ENCODE peak calls at places on chromosomes 11 and 22, in four cellular contexts. C, F, Y and I are unnamed samples.

GRCh38 chr11:100546714-100547113 is 140.4 kb upstream of the ARHGAP42 start:
- DNase-seq in C (peak; percentile 28), F (peak; percentile 42), Y (no peak), I (no peak)

GRCh38 chr11:95711162-95711944 is 78.2 kb downstream of the FAM76B start:
- DNase-seq in C (peak; percentile 14), F (no peak), Y (no peak), I (peak; percentile 19)

GRCh38 chr22:32631507-32632245 is 157.1 kb downstream of the FBXO7 start:
- DNase-seq in C (no peak), F (no peak), Y (no peak), I (no peak)

GRCh38 chr11:33515347-33515746 is 185.3 kb downstream of the C11orf91 start:
- DNase-seq in C (peak; percentile 76), F (no peak), Y (no peak), I (peak; percentile 39)

GRCh38 chr11:20158597-20159257 is 1.5 kb downstream of the DBX1 start:
- DNase-seq in C (peak; percentile 50), F (peak; percentile 92), Y (no peak), I (peak; percentile 57)

GRCh38 chr11:48063424-48063978 is 83.1 kb downstream of the PTPRJ start:
- DNase-seq in C (peak; percentile 99), F (peak; percentile 12), Y (no peak), I (no peak)

GRCh38 chr11:45225277-45225676 is 60.9 kb downstream of the SYT13 start:
- DNase-seq in C (no peak), F (no peak), Y (no peak), I (no peak)

GRCh38 chr22:38018938-38019827 is 34.8 kb upstream of the SOX10 start:
- DNase-seq in C (no peak), F (no peak), Y (no peak), I (no peak)

GRCh38 chr11:103202048-103202651 is 92.9 kb downstream of the DYNC2H1 start:
- DNase-seq in C (peak; percentile 63), F (peak; percentile 52), Y (no peak), I (no peak)

GRCh38 chr22:49330421-49331222 is 497.1 kb downstream of the BRD1 start:
- DNase-seq in C (no peak), F (no peak), Y (peak; percentile 41), I (no peak)

GRCh38 chr11:68773521-68774187 is 22.3 kb upstream of the TESMIN start:
- DNase-seq in C (peak; percentile 85), F (no peak), Y (no peak), I (no peak)

GRCh38 chr22:35914665-35915476 is 113.8 kb downstream of the RBFOX2 start:
- DNase-seq in C (peak; percentile 91), F (peak; percentile 92), Y (no peak), I (no peak)

GRCh38 chr11:35084817-35085424 is 54.0 kb upstream of the CD44 start:
- DNase-seq in C (no peak), F (no peak), Y (no peak), I (no peak)

GRCh38 chr11:35083181-35084061 is 55.5 kb upstream of the CD44 start:
- DNase-seq in C (peak; percentile 98), F (no peak), Y (peak; percentile 70), I (peak; percentile 64)

GRCh38 chr11:35085766-35086165 is 53.2 kb upstream of the CD44 start:
- DNase-seq in C (no peak), F (no peak), Y (no peak), I (peak; percentile 34)

GRCh38 chr11:35079581-35079980 is 59.4 kb upstream of the CD44 start:
- DNase-seq in C (no peak), F (no peak), Y (no peak), I (no peak)

GRCh38 chr11:35082322-35083180 is 56.4 kb upstream of the CD44 start:
- DNase-seq in C (peak; percentile 83), F (peak; percentile 58), Y (peak; percentile 88), I (peak; percentile 46)
- H3K4me3 ChIP-seq in C (no peak overlapping the region), F (no peak overlapping the region), Y (peak overlapping the region; percentile 1), I (no peak overlapping the region)

GRCh38 chr11:126739499-126740145 is 260.9 kb downstream of the KIRREL3 start:
- DNase-seq in C (peak; percentile 38), F (no peak), Y (no peak), I (no peak)
- H3K27ac ChIP-seq in C (no peak overlapping the region), F (no peak overlapping the region), Y (no peak overlapping the region), I (no peak overlapping the region)

GRCh38 chr11:60701509-60701818 is 2.1 kb downstream of the MS4A8 start:
- DNase-seq in C (no peak), F (no peak), Y (no peak), I (no peak)
- TF ChIP-seq CTCF in C (no peak), F (no peak), Y (no peak), I (no peak)

GRCh38 chr11:85627998-85628770 is at the start of gene TMEM126B:
- DNase-seq in C (peak; percentile 94), F (peak; percentile 99), Y (peak; percentile 99), I (peak; percentile 97)

GRCh38 chr11:85626496-85626895 is 648 bp downstream of the DLG2 start:
- DNase-seq in C (no peak), F (peak; percentile 10), Y (no peak), I (no peak)

GRCh38 chr11:85628771-85629341 is 463 bp downstream of the TMEM126B start:
- DNase-seq in C (peak; percentile 8), F (no peak), Y (no peak), I (no peak)

GRCh38 chr11:85627332-85627997 is at the start of gene DLG2:
- DNase-seq in C (peak; percentile 44), F (peak; percentile 46), Y (no peak), I (peak; percentile 17)
- H3K4me3 ChIP-seq in C (peak within 1 kb of the TSS; percentile 74), F (peak within 1 kb of the TSS; percentile 65), Y (peak within 1 kb of the TSS; percentile 92), I (peak within 1 kb of the TSS; percentile 77)

DNA sequence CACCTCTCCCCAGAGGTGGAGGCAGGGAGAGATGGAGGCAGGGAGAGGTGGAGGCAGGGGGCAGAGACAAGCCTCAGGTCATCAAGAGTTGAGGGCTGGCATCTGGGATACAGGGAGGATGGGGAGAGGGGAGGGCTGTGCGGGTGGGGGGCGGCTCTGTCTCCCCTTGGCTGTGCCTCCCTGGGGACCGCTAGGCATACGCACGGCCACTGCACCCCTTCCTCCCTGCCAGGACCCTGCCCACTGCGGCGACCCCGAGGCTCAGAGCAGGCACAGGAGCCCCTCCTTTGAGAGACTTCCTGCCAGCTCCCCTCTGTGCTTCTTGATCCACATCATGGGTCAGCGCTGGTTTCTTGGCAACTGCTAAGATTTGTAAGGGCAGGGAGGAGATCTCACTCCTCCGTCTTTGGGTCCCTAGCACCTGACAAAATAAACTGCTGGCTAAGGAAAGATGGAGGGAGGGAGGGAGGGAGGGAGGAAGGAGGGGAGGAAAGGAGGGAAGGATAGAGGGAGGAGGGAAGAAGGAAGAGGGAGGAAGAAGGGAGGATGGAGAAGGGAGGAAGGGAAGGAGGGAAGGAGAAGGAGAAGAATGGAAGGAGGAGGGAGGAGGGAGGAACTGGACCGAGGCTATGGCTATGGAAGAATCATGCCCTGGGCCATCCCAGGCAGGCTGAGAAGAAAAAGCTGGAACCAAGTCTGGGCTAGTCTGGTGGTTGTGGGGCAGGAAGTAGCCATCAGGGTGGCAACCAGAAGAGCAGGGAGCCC is 18.5 kb downstream of the PRR33 start:
- DNase-seq in C (peak; percentile 24), F (no peak), Y (peak; percentile 45), I (peak; percentile 32)
- H3K27ac ChIP-seq in C (no peak overlapping the region), F (no peak overlapping the region), Y (no peak overlapping the region), I (peak overlapping the region; percentile 58)

GRCh38 chr11:114439229-114440120 is at the start of gene REXO2:
- DNase-seq in C (peak; percentile 93), F (peak; percentile 96), Y (peak; percentile 98), I (peak; percentile 96)
- TF ChIP-seq CTCF in C (peak; percentile 51), F (peak; percentile 29), Y (peak; percentile 40), I (peak; percentile 56)

DNA sequence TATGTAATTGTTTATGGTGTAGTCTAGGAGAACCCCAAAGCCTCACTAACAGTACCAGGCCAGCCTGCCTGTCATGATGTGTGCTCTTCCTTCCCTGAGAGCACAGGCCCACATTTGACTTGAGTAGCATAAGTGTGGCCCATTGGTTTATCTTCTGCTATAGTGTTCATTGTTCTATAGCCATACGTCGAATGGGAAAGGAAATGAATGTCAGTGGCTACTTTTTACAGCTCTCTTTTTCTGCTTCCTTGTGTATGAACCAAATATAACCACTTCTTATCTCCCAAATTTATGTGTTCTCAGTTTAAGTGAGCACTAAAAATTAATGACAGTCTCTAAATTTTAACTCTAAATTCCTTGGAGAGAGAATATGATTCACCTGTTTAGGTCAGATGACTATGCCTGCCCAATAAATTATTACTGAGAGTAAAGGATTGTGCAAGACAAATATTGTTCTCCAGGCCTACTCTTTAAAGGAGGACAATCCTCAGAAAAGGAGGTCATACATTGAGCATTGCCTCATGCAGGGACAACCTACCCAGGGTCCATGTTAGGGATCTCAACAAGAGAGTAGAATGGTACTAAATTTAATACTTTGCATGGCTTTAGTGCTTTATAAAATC is 222.9 kb upstream of the ARHGAP20 start:
- DNase-seq in C (no peak), F (no peak), Y (no peak), I (no peak)
- H3K4me3 ChIP-seq in C (no peak overlapping the region), F (no peak overlapping the region), Y (no peak overlapping the region), I (no peak overlapping the region)

DNA sequence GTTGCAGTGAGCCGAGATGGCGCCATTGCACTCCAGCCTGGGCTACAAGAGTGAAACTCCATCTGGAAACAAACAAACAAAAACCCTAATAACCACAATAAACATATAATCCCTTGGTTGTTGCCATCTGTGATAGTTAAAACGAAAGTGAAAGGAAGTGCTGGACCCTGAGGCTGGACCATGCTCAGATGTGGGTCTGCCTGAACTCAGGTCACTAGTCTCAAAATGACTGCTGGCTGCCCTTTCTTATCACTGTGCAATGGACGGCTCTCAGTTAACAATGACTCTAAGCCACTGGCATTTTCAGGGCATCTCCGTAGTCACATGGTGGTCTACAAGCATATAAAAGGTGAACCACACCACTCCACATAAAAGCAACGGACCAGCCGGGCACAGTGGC is 48.2 kb upstream of the FTH1 start:
- DNase-seq in C (no peak), F (no peak), Y (peak; percentile 15), I (no peak)
- H3K27ac ChIP-seq in C (no peak overlapping the region), F (no peak overlapping the region), Y (no peak overlapping the region), I (no peak overlapping the region)

GRCh38 chr22:39560127-39560526 is 10.4 kb upstream of the CACNA1I start:
- DNase-seq in C (no peak), F (no peak), Y (no peak), I (no peak)

GRCh38 chr22:39558254-39558727 is 12.3 kb upstream of the CACNA1I start:
- DNase-seq in C (no peak), F (peak; percentile 32), Y (no peak), I (no peak)

GRCh38 chr22:39558950-39559349 is 11.6 kb upstream of the CACNA1I start:
- DNase-seq in C (no peak), F (no peak), Y (no peak), I (no peak)

GRCh38 chr22:39559456-39560105 is 11.0 kb upstream of the CACNA1I start:
- DNase-seq in C (no peak), F (peak; percentile 43), Y (no peak), I (no peak)

GRCh38 chr22:39556970-39557811 is 13.4 kb upstream of the CACNA1I start:
- DNase-seq in C (peak; percentile 7), F (peak; percentile 56), Y (no peak), I (no peak)
- TF ChIP-seq CTCF in C (peak; percentile 39), F (peak; percentile 9), Y (no peak), I (no peak)